ENCODE peak calls at places on chromosomes 3 and 15, in four cellular contexts. K is H9, S is trophoblast cell, L is IMR-90. V is an unnamed sample.

GRCh38 chr15:63519548-63520178 is 15.3 kb downstream of the USP3 start:
- DNase-seq in K (no peak), S (no peak), L (no peak), V (no peak)

GRCh38 chr3:62655319-62656063 is 219.7 kb downstream of the CADPS start:
- DNase-seq in K (no peak), S (no peak), L (no peak), V (no peak)

GRCh38 chr15:88326924-88327323 is 70.4 kb upstream of the NTRK3 start:
- DNase-seq in K (no peak), S (no peak), L (no peak), V (no peak)

GRCh38 chr3:124429129-124429815 is 301.0 kb upstream of the UMPS start:
- DNase-seq in K (no peak), S (peak), L (peak), V (no peak)

GRCh38 chr3:194689493-194689901 is 3.8 kb downstream of the FAM43A start:
- DNase-seq in K (no peak), S (no peak), L (peak), V (no peak)

GRCh38 chr3:32132706-32133105 is 26.3 kb downstream of the GPD1L start:
- DNase-seq in K (no peak), S (no peak), L (no peak), V (no peak)

GRCh38 chr3:149579838-149580542 is 77.8 kb downstream of the WWTR1 start:
- DNase-seq in K (no peak), S (no peak), L (peak), V (no peak)

GRCh38 chr3:42010530-42010929 is 48.6 kb upstream of the ULK4 start:
- DNase-seq in K (no peak), S (no peak), L (no peak), V (no peak)

GRCh38 chr3:30231277-30232141 is 374.9 kb upstream of the TGFBR2 start:
- DNase-seq in K (no peak), S (no peak), L (peak), V (no peak)

GRCh38 chr15:67691450-67691849 is 133.9 kb upstream of the SKOR1 start:
- DNase-seq in K (no peak), S (no peak), L (no peak), V (peak)

GRCh38 chr15:57582080-57582479 is 9.6 kb upstream of the MYZAP start:
- DNase-seq in K (no peak), S (no peak), L (no peak), V (no peak)

GRCh38 chr3:165839296-165840076 is 2.3 kb upstream of the BCHE start:
- DNase-seq in K (no peak), S (no peak), L (no peak), V (no peak)

GRCh38 chr3:161443921-161444457 is 52.6 kb upstream of the OTOL1 start:
- DNase-seq in K (no peak), S (no peak), L (no peak), V (no peak)

GRCh38 chr15:81427176-81427575 is 53.2 kb upstream of the TMC3 start:
- DNase-seq in K (no peak), S (no peak), L (no peak), V (no peak)

GRCh38 chr3:136409549-136409948 is 159.4 kb downstream of the PCCB start:
- DNase-seq in K (no peak), S (no peak), L (no peak), V (no peak)

GRCh38 chr3:152841131-152841530 is 6.2 kb downstream of the P2RY1 start:
- DNase-seq in K (no peak), S (no peak), L (no peak), V (no peak)

GRCh38 chr15:75235760-75236729 is 22.1 kb upstream of the GOLGA6C start:
- DNase-seq in K (no peak), S (no peak), L (no peak), V (no peak)

GRCh38 chr15:63446260-63446659 is 58.1 kb upstream of the USP3 start:
- DNase-seq in K (no peak), S (no peak), L (no peak), V (no peak)

GRCh38 chr3:120622870-120623718 is 27.0 kb downstream of the NDUFB4 start:
- DNase-seq in K (peak), S (peak), L (peak), V (no peak)

GRCh38 chr3:77329161-77329560 is 289.3 kb downstream of the ROBO2 start:
- DNase-seq in K (no peak), S (no peak), L (no peak), V (no peak)

GRCh38 chr3:169002689-169003088 is 660.8 kb downstream of the MECOM start:
- DNase-seq in K (no peak), S (no peak), L (no peak), V (no peak)

GRCh38 chr15:68636256-68636655 is 57.5 kb downstream of the CORO2B start:
- DNase-seq in K (no peak), S (no peak), L (no peak), V (no peak)

GRCh38 chr3:168705412-168705811 is 609.7 kb upstream of the GOLIM4 start:
- DNase-seq in K (no peak), S (no peak), L (no peak), V (no peak)

GRCh38 chr3:99714146-99714545 is 75.8 kb downstream of the COL8A1 start:
- DNase-seq in K (no peak), S (no peak), L (peak), V (no peak)

GRCh38 chr3:98782826-98783500 is 19.8 kb downstream of the ST3GAL6 start:
- DNase-seq in K (no peak), S (peak), L (no peak), V (peak)

GRCh38 chr15:77597804-77598453 is 34.8 kb downstream of the LINGO1 start:
- DNase-seq in K (no peak), S (no peak), L (no peak), V (no peak)

GRCh38 chr15:63121382-63122001 is at the start of gene LACTB:
- DNase-seq in K (peak), S (peak), L (peak), V (peak)

GRCh38 chr15:84633311-84634227 is 20.5 kb downstream of the WDR73 start:
- DNase-seq in K (peak), S (peak), L (peak), V (peak)

GRCh38 chr3:46670000-46670890 is 23.2 kb downstream of the ALS2CL start:
- DNase-seq in K (peak), S (no peak), L (no peak), V (no peak)
- H2BK5ac ChIP-seq in K (no peak), S (no peak), L (no peak), V (no peak)

GRCh38 chr15:40958723-40959122 is 5.5 kb downstream of the CHAC1 start:
- DNase-seq in K (no peak), S (no peak), L (no peak), V (no peak)
- H2BK5ac ChIP-seq in K (no peak), S (no peak), L (no peak), V (no peak)

GRCh38 chr15:48309740-48310139 is 21.5 kb upstream of the DUT start:
- DNase-seq in K (no peak), S (peak), L (no peak), V (no peak)

GRCh38 chr15:48306639-48307038 is 24.6 kb upstream of the DUT start:
- DNase-seq in K (no peak), S (no peak), L (no peak), V (no peak)

GRCh38 chr15:48304398-48304797 is 26.8 kb upstream of the DUT start:
- DNase-seq in K (no peak), S (no peak), L (no peak), V (no peak)

GRCh38 chr15:48313216-48313615 is 18.0 kb upstream of the DUT start:
- DNase-seq in K (no peak), S (no peak), L (no peak), V (no peak)

DNA sequence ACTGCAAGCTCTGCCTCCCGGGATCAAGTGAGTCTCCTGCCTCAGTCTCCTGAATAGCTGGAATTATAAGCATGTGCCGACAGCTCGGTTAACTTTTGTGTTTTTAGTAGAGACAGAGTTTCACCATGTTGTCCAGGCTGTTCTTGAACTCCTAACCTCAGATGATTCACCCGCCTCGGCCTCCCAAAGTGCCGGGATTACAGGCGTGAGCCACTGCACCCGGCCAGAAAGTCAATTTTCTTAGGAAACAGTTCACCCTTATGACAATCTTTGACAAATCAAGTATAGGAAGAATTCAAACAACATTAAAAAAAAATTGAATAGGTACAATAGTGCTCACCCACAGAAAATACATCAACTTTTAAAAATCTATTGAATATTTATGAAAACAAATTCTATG is 23.6 kb upstream of the DUT start:
- DNase-seq in K (no peak), S (no peak), L (no peak), V (no peak)
- H2BK5ac ChIP-seq in K (no peak), S (no peak), L (no peak), V (no peak)

GRCh38 chr3:87563712-87564111 is 287.3 kb upstream of the POU1F1 start:
- DNase-seq in K (no peak), S (no peak), L (no peak), V (no peak)
- H2BK5ac ChIP-seq in K (no peak), S (no peak), L (no peak), V (no peak)

GRCh38 chr3:119510690-119511089 is 12.3 kb downstream of the TIMMDC1 start:
- DNase-seq in K (no peak), S (no peak), L (no peak), V (no peak)

GRCh38 chr3:119518026-119518425 is 19.7 kb downstream of the TIMMDC1 start:
- DNase-seq in K (no peak), S (no peak), L (no peak), V (no peak)

GRCh38 chr3:119517112-119517511 is 18.8 kb downstream of the TIMMDC1 start:
- DNase-seq in K (no peak), S (no peak), L (no peak), V (no peak)

DNA sequence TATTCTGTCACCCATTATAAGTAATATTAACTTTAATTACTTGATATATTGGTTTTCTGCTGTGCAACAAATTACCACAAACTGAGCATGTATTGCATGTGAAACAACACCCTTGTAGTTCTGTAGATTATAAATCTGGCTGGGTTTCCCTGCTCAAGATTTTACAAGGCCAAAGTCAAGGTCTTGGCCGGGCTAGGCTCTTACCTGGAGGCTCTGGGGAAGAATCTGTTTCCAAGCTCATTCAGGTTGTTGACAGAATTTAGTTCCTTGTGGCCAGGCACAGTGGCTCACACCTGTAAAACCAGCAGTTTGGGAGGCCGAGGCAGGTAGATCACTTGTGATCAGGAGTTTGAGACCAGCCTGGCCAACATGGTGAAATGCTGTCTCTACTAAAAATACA is 16.3 kb downstream of the TIMMDC1 start:
- DNase-seq in K (no peak), S (no peak), L (no peak), V (no peak)
- H2BK5ac ChIP-seq in K (no peak), S (no peak), L (no peak), V (no peak)

DNA sequence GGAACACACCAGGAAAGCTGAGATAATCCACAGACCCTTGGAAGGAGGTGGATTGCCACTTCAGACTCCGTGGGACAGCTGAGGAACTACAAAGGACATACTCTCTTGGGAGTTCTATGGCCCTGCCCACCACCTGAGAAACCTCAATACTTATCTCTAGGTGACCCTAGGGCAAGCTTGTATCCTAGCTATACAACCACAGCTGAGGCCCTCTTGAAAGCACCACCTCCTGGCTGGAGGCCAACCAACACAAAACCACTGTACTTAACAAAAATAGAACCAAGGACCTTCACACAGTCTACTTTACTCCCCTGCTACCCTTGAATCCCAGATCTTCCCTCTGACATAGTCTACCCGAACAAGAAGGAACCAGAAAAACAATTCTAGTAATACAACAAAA is 60.7 kb upstream of the TRIM42 start:
- DNase-seq in K (no peak), S (no peak), L (no peak), V (no peak)
- H2BK5ac ChIP-seq in K (no peak), S (no peak), L (no peak), V (no peak)